ENCODE peak calls at places on chromosomes 13 and 19, in eight cellular contexts. B is AG10803, A is GM20000, E is tibial nerve, N is Calu3, J is nephron progenitor cell, F is endodermal cell, V is fibroblast of mammary gland. D is an unnamed sample.

GRCh38 chr13:39159971-39160370 is 121.7 kb downstream of the NHLRC3 start:
- DNase-seq in J (no peak), V (no peak), B (no peak), A (no peak), F (no peak), E (no peak), N (no peak), D (no peak)

GRCh38 chr13:98890920-98891319 is 86.9 kb downstream of the DOCK9 start:
- DNase-seq in B (no peak), N (no peak), F (peak; percentile 69), A (no peak), J (peak; percentile 20), E (no peak), V (no peak), D (no peak)

GRCh38 chr19:43574424-43575155 is 737 bp downstream of the XRCC1 start:
- DNase-seq in N (no peak), J (no peak), B (no peak), V (peak; percentile 55), A (no peak), E (no peak), F (no peak), D (no peak)

GRCh38 chr19:55486971-55487883 is 1.0 kb upstream of the SSC5D start:
- DNase-seq in E (peak; percentile 74), V (peak; percentile 98), B (peak; percentile 95), F (peak; percentile 78), A (peak; percentile 49), J (peak; percentile 68), N (no peak), D (peak; percentile 42)

GRCh38 chr19:47158367-47158791 is 27.7 kb downstream of the SAE1 start:
- DNase-seq in J (no peak), A (no peak), B (no peak), E (peak; percentile 10), F (no peak), V (no peak), N (no peak), D (no peak)

GRCh38 chr19:24159707-24160106 is 72.7 kb downstream of the ZNF254 start:
- DNase-seq in B (no peak), A (no peak), J (no peak), V (peak; percentile 11), F (peak; percentile 37), N (no peak), E (no peak), D (no peak)

GRCh38 chr19:16714702-16715294 is 4.8 kb upstream of the NWD1 start:
- DNase-seq in J (peak; percentile 68), B (peak; percentile 19), F (peak; percentile 91), A (peak; percentile 65), V (peak; percentile 42), E (peak; percentile 54), N (peak; percentile 59), D (peak; percentile 68)

GRCh38 chr19:44566984-44567383 is 37.5 kb upstream of the CEACAM20 start:
- DNase-seq in B (no peak), F (no peak), E (no peak), A (no peak), V (no peak), N (no peak), J (no peak), D (no peak)

GRCh38 chr19:16589917-16590316 is 17.7 kb upstream of the SLC35E1 start:
- DNase-seq in E (no peak), J (no peak), F (no peak), B (no peak), V (no peak), N (no peak), A (no peak), D (no peak)

GRCh38 chr13:44230071-44230470 is 143.6 kb upstream of the SERP2 start:
- DNase-seq in F (no peak), J (no peak), E (no peak), V (no peak), N (no peak), A (no peak), B (no peak), D (no peak)

GRCh38 chr13:94662274-94662945 is 49.9 kb downstream of the SOX21 start:
- DNase-seq in E (no peak), B (no peak), N (no peak), J (no peak), V (no peak), A (no peak), F (no peak), D (no peak)

GRCh38 chr19:50797429-50798115 is 7.4 kb downstream of the ACP4 start:
- DNase-seq in E (no peak), J (no peak), A (no peak), F (no peak), N (no peak), V (no peak), B (no peak), D (no peak)

GRCh38 chr19:28878862-28879566 is 333.9 kb downstream of the UQCRFS1 start:
- DNase-seq in N (peak; percentile 74), J (peak; percentile 82), F (peak; percentile 81), A (peak; percentile 65), V (peak; percentile 75), B (peak; percentile 74), E (peak; percentile 59), D (peak; percentile 57)

GRCh38 chr13:108921238-108921637 is 291.8 kb downstream of the MYO16 start:
- DNase-seq in A (no peak), N (no peak), B (no peak), E (no peak), J (no peak), V (no peak), F (no peak), D (no peak)

GRCh38 chr19:18743281-18743825 is 47.8 kb downstream of the COMP start:
- DNase-seq in J (no peak), F (peak; percentile 54), B (no peak), A (no peak), E (no peak), V (no peak), N (no peak), D (no peak)

GRCh38 chr13:48131481-48131992 is 36.6 kb upstream of the MED4 start:
- DNase-seq in F (no peak), E (no peak), V (no peak), B (no peak), A (no peak), J (no peak), N (no peak), D (no peak)

GRCh38 chr19:53655042-53655665 is 23.4 kb downstream of the DPRX start:
- DNase-seq in F (no peak), A (no peak), N (no peak), E (no peak), J (no peak), V (no peak), B (no peak), D (no peak)
- TF ChIP-seq CTCF in F (no peak), A (no peak), N (no peak), E (no peak), J (no peak), V (no peak), B (no peak), D (no peak)

DNA sequence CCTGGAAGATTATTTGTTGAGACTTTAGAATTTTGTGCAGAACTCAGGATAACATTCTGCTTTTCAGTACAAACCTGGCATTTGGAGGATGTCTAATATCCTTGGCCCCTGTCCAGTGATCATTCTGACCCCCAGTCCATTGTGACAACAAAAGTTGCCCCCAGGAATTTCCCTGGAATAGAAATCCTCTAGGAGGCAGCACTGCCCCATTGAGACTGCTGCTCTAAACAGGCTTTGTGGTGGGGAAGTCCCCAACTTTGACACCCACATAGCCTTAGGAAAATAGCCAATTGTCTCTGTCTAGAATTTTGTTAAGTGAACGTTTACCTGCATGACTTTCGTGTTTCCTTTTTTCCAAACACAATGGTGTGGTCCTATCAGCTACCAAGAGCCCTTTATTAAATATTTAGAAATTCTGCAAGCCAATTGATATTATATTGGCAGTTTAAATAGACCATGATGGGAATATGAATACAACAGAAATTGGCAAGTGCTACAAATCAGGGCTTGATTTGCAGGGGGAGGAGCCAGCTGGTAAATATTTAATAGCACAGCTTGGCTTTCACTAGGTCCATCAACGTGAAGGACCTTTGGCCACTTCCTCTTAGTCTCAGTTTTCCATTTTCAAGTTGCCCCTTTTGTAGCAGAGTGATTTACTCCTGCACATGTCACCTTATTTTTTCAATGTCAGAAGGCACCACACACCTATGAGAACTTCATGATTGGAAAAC is 451.7 kb downstream of the EFNB2 start:
- DNase-seq in A (peak; percentile 26), E (no peak), B (peak; percentile 40), V (peak; percentile 73), N (peak; percentile 34), J (no peak), F (peak; percentile 75), D (peak; percentile 35)
- TF ChIP-seq CTCF in A (peak; percentile 47), E (peak; percentile 13), B (peak; percentile 73), V (peak; percentile 96), N (no peak), J (no peak), F (peak; percentile 85), D (peak; percentile 32)

GRCh38 chr13:110209950-110210603 is 96.9 kb downstream of the COL4A1 start:
- DNase-seq in N (no peak), J (no peak), V (no peak), A (no peak), B (no peak), E (no peak), F (no peak), D (no peak)
- TF ChIP-seq CTCF in N (no peak), J (no peak), V (no peak), A (no peak), B (no peak), E (no peak), F (no peak), D (no peak)

GRCh38 chr19:8069116-8069973 is 16.8 kb downstream of the CCL25 start:
- DNase-seq in V (peak; percentile 21), E (no peak), N (no peak), J (no peak), A (no peak), F (peak; percentile 83), B (no peak), D (no peak)
- TF ChIP-seq CTCF in V (peak; percentile 68), E (no peak), N (peak; percentile 46), J (peak; percentile 54), A (peak; percentile 44), F (peak; percentile 94), B (peak; percentile 45), D (peak; percentile 39)

GRCh38 chr13:81487151-81487550 is 1146.2 kb upstream of the SPRY2 start:
- DNase-seq in F (peak; percentile 73), A (no peak), B (no peak), E (no peak), N (peak; percentile 0), J (peak; percentile 28), V (peak; percentile 1), D (no peak)
- TF ChIP-seq CTCF in F (peak; percentile 81), A (peak; percentile 3), B (no peak), E (no peak), N (no peak), J (peak; percentile 47), V (no peak), D (no peak)

GRCh38 chr19:48190288-48191284 is 20.1 kb downstream of the ZSWIM9 start:
- DNase-seq in V (peak; percentile 82), E (no peak), A (peak; percentile 79), F (peak; percentile 97), B (no peak), J (peak; percentile 57), N (peak; percentile 86), D (peak; percentile 66)
- TF ChIP-seq CTCF in V (no peak), E (no peak), A (peak; percentile 23), F (peak; percentile 71), B (no peak), J (peak; percentile 37), N (peak; percentile 49), D (no peak)

DNA sequence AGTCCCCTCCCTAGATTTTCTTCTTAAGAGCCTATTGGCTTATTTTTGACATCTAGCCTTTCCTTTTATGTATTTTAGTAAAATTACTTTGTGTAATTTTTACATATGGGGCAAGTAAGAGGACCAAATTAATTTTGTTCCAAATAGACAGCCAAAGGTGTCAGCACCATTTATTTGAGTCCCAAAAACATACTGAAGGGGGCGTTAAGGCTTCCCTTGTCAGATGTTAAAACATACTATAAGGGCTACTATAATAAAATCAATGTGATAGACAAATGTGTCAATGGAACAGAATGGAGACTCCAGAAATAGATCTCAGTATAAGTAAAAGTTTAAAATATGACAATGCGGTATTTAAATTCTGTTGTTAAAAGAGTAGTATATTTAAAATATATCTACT is 133.6 kb downstream of the MTUS2 start:
- DNase-seq in B (no peak), F (no peak), A (no peak), V (no peak), N (no peak), J (no peak), E (no peak), D (no peak)
- TF ChIP-seq CTCF in B (no peak), F (peak; percentile 60), A (no peak), V (no peak), N (no peak), J (no peak), E (no peak), D (no peak)